ENCODE peak calls at places on chromosomes 11 and 22, in six cellular contexts. One of them, this sample, is unnamed.

GRCh38 chr11:75272391-75272790 is 31.8 kb downstream of the TPBGL start:
- DNase-seq in AG04450: no peak
- DNase-seq in lower leg skin: peak
- DNase-seq in prostate gland: no peak
- DNase-seq in GM06990: no peak
- DNase-seq in neural progenitor cell: no peak
- DNase-seq in this sample: no peak

GRCh38 chr22:42777126-42777525 is 56.5 kb upstream of the A4GALT start:
- DNase-seq in AG04450: no peak
- DNase-seq in lower leg skin: no peak
- DNase-seq in prostate gland: no peak
- DNase-seq in GM06990: no peak
- DNase-seq in neural progenitor cell: no peak
- DNase-seq in this sample: no peak

GRCh38 chr11:62612366-62613274 is at the start of the genes EML3 and ROM1:
- DNase-seq in AG04450: peak
- DNase-seq in lower leg skin: peak
- DNase-seq in prostate gland: peak
- DNase-seq in GM06990: peak
- DNase-seq in neural progenitor cell: peak
- DNase-seq in this sample: no peak

GRCh38 chr11:75148436-75148983 is 2.4 kb upstream of the SLCO2B1 start:
- DNase-seq in AG04450: no peak
- DNase-seq in lower leg skin: no peak
- DNase-seq in prostate gland: no peak
- DNase-seq in GM06990: no peak
- DNase-seq in neural progenitor cell: no peak
- DNase-seq in this sample: no peak

GRCh38 chr11:69918938-69919650 is 99.9 kb upstream of the FGF3 start:
- DNase-seq in AG04450: no peak
- DNase-seq in lower leg skin: peak
- DNase-seq in prostate gland: peak
- DNase-seq in GM06990: peak
- DNase-seq in neural progenitor cell: peak
- DNase-seq in this sample: no peak

GRCh38 chr11:124950606-124951330 is 3.2 kb upstream of the CCDC15 start:
- DNase-seq in AG04450: no peak
- DNase-seq in lower leg skin: no peak
- DNase-seq in prostate gland: no peak
- DNase-seq in GM06990: no peak
- DNase-seq in neural progenitor cell: no peak
- DNase-seq in this sample: no peak

GRCh38 chr22:48431536-48432315 is 1395.9 kb downstream of the BRD1 start:
- DNase-seq in AG04450: no peak
- DNase-seq in lower leg skin: no peak
- DNase-seq in prostate gland: no peak
- DNase-seq in GM06990: no peak
- DNase-seq in neural progenitor cell: no peak
- DNase-seq in this sample: no peak

GRCh38 chr22:40436460-40437431 is 66.4 kb downstream of the SGSM3 start:
- DNase-seq in AG04450: peak
- DNase-seq in lower leg skin: no peak
- DNase-seq in prostate gland: no peak
- DNase-seq in GM06990: peak
- DNase-seq in neural progenitor cell: peak
- DNase-seq in this sample: peak

GRCh38 chr11:45208135-45208534 is 61.7 kb downstream of the PRDM11 start:
- DNase-seq in AG04450: no peak
- DNase-seq in lower leg skin: no peak
- DNase-seq in prostate gland: peak
- DNase-seq in GM06990: no peak
- DNase-seq in neural progenitor cell: no peak
- DNase-seq in this sample: no peak

GRCh38 chr11:79686703-79687419 is 246.0 kb upstream of the TENM4 start:
- DNase-seq in AG04450: no peak
- DNase-seq in lower leg skin: no peak
- DNase-seq in prostate gland: peak
- DNase-seq in GM06990: no peak
- DNase-seq in neural progenitor cell: no peak
- DNase-seq in this sample: no peak

GRCh38 chr22:36756746-36757607 is 18.9 kb downstream of the IFT27 start:
- DNase-seq in AG04450: no peak
- DNase-seq in lower leg skin: peak
- DNase-seq in prostate gland: no peak
- DNase-seq in GM06990: no peak
- DNase-seq in neural progenitor cell: no peak
- DNase-seq in this sample: no peak

GRCh38 chr11:132037961-132038360 is 667.5 kb downstream of the NTM start:
- DNase-seq in AG04450: no peak
- DNase-seq in lower leg skin: no peak
- DNase-seq in prostate gland: no peak
- DNase-seq in GM06990: no peak
- DNase-seq in neural progenitor cell: no peak
- DNase-seq in this sample: no peak

GRCh38 chr11:34331329-34331728 is 26.5 kb downstream of the ABTB2 start:
- DNase-seq in AG04450: no peak
- DNase-seq in lower leg skin: no peak
- DNase-seq in prostate gland: peak
- DNase-seq in GM06990: no peak
- DNase-seq in neural progenitor cell: no peak
- DNase-seq in this sample: no peak

GRCh38 chr11:126137146-126137545 is 74.3 kb downstream of the RPUSD4 start:
- DNase-seq in AG04450: no peak
- DNase-seq in lower leg skin: no peak
- DNase-seq in prostate gland: no peak
- DNase-seq in GM06990: no peak
- DNase-seq in neural progenitor cell: no peak
- DNase-seq in this sample: no peak

GRCh38 chr11:123111465-123111864 is 49.5 kb upstream of the HSPA8 start:
- DNase-seq in AG04450: no peak
- DNase-seq in lower leg skin: no peak
- DNase-seq in prostate gland: no peak
- DNase-seq in GM06990: peak
- DNase-seq in neural progenitor cell: peak
- DNase-seq in this sample: no peak

GRCh38 chr11:104573431-104573830 is 324.8 kb downstream of the CASP12 start:
- DNase-seq in AG04450: peak
- DNase-seq in lower leg skin: no peak
- DNase-seq in prostate gland: no peak
- DNase-seq in GM06990: no peak
- DNase-seq in neural progenitor cell: no peak
- DNase-seq in this sample: no peak

GRCh38 chr11:60928563-60929001 is 4.3 kb downstream of the TMEM132A start:
- DNase-seq in AG04450: no peak
- DNase-seq in lower leg skin: no peak
- DNase-seq in prostate gland: no peak
- DNase-seq in GM06990: no peak
- DNase-seq in neural progenitor cell: no peak
- DNase-seq in this sample: no peak

GRCh38 chr22:48605856-48606255 is 1221.8 kb downstream of the BRD1 start:
- DNase-seq in AG04450: no peak
- DNase-seq in lower leg skin: no peak
- DNase-seq in prostate gland: no peak
- DNase-seq in GM06990: no peak
- DNase-seq in neural progenitor cell: no peak
- DNase-seq in this sample: no peak

GRCh38 chr22:39469681-39470461 is 13.1 kb downstream of the MGAT3 start:
- DNase-seq in AG04450: no peak
- DNase-seq in lower leg skin: no peak
- DNase-seq in prostate gland: no peak
- DNase-seq in GM06990: no peak
- DNase-seq in neural progenitor cell: peak
- DNase-seq in this sample: no peak

GRCh38 chr11:106418786-106419185 is 341.3 kb downstream of the AASDHPPT start:
- DNase-seq in AG04450: no peak
- DNase-seq in lower leg skin: no peak
- DNase-seq in prostate gland: no peak
- DNase-seq in GM06990: no peak
- DNase-seq in neural progenitor cell: no peak
- DNase-seq in this sample: no peak

GRCh38 chr11:11036185-11037161 is 178.6 kb upstream of the ZBED5 start:
- DNase-seq in AG04450: no peak
- DNase-seq in lower leg skin: no peak
- DNase-seq in prostate gland: peak
- DNase-seq in GM06990: no peak
- DNase-seq in neural progenitor cell: peak
- DNase-seq in this sample: peak

GRCh38 chr11:92332986-92333385 is 108.4 kb downstream of the FAT3 start:
- DNase-seq in AG04450: peak
- DNase-seq in lower leg skin: no peak
- DNase-seq in prostate gland: no peak
- DNase-seq in GM06990: no peak
- DNase-seq in neural progenitor cell: no peak
- DNase-seq in this sample: no peak

DNA sequence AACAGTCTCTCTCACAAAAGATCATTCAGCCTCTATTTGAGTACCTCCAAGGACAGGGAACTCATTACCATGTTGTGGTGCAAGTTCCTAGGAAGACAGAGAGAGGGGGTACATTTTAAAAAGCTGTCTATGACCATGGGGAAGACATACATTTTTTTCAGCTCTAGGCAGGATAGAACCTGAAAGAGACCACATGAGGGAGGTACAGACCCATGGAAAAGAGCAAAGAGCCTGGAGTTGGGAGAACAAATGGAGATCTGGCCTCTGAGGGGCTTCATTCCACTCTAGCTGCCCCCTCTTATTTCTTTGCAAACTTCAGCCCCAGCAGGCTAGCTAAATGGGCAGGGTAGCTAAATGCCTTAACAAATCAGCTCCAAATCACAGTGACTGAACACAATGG is 36.3 kb downstream of the KCNC1 start:
- DNase-seq in AG04450: no peak
- DNase-seq in lower leg skin: no peak
- DNase-seq in prostate gland: no peak
- DNase-seq in GM06990: no peak
- DNase-seq in neural progenitor cell: no peak
- DNase-seq in this sample: no peak
- TF ChIP-seq CTCF in AG04450: peak
- TF ChIP-seq CTCF in lower leg skin: no peak
- TF ChIP-seq CTCF in prostate gland: no peak
- TF ChIP-seq CTCF in GM06990: no peak
- TF ChIP-seq CTCF in neural progenitor cell: peak
- TF ChIP-seq CTCF in this sample: peak

DNA sequence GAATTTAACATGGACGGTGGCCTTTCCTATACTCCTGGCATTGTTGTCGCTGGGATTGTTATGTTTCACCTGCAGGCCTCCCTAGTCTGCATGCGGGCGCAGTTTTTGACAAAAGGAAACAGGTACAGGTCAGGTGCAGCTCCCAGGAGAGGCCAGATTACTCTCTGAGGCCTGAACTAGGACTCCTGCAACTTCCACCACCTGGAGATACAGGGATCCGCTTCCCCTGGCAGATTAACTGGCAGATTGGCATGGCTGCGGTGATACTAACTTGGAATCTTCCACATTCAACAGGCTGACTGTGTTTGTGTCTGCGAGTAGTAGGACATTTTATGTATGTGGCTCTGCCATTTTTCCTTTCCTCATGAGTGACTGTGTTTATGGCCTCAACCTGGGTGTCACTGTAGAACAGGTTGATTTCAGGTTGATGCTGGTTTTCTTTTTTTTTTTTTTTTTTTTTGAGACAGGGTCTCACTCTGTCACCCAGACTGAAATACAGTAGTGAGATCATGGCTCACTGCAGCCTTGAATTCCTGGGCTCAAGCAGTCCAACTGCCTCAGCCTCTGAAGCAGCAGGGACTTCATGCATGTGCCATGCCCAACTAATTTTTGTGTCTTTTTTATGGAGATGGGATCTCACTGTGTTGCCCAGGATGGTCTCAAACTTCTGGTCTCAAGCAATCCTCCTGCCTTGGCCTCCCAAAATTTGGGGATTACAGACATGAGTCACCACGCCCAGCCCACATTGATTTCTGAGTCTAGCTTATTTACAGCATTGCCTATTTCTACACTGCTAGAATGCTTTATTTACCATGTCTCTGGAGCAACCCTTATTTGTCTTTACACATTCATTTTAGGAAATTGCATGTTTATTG is 1.7 kb upstream of the USP28 start:
- DNase-seq in AG04450: no peak
- DNase-seq in lower leg skin: peak
- DNase-seq in prostate gland: no peak
- DNase-seq in GM06990: no peak
- DNase-seq in neural progenitor cell: no peak
- DNase-seq in this sample: no peak
- H3K4me3 ChIP-seq in AG04450: no peak
- H3K4me3 ChIP-seq in lower leg skin: no peak
- H3K4me3 ChIP-seq in prostate gland: no peak
- H3K4me3 ChIP-seq in GM06990: peak
- H3K4me3 ChIP-seq in neural progenitor cell: no peak
- H3K4me3 ChIP-seq in this sample: no peak

DNA sequence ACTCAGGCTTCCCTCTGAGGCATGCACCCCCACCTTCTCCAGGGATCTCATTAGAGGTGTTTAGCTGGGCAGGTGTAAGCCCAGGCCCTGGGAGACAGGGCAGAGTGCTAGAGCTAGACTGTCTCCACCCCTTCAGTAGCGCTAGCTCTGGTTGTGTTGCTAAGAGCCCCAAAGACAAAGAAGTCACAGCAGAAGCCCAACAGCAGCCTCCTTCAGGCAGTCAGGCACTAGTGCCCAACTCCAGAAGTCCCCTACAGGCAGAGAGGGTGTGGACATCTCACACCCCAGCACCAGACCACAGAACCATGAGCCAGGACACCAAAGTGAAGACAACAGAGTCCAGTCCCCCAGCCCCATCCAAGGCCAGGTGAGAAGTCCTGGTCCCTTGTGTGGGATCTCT is at the start of gene CNGA4:
- DNase-seq in AG04450: no peak
- DNase-seq in lower leg skin: no peak
- DNase-seq in prostate gland: no peak
- DNase-seq in GM06990: no peak
- DNase-seq in neural progenitor cell: peak
- DNase-seq in this sample: no peak
- TF ChIP-seq CTCF in AG04450: no peak
- TF ChIP-seq CTCF in lower leg skin: no peak
- TF ChIP-seq CTCF in prostate gland: no peak
- TF ChIP-seq CTCF in GM06990: no peak
- TF ChIP-seq CTCF in neural progenitor cell: no peak
- TF ChIP-seq CTCF in this sample: no peak

DNA sequence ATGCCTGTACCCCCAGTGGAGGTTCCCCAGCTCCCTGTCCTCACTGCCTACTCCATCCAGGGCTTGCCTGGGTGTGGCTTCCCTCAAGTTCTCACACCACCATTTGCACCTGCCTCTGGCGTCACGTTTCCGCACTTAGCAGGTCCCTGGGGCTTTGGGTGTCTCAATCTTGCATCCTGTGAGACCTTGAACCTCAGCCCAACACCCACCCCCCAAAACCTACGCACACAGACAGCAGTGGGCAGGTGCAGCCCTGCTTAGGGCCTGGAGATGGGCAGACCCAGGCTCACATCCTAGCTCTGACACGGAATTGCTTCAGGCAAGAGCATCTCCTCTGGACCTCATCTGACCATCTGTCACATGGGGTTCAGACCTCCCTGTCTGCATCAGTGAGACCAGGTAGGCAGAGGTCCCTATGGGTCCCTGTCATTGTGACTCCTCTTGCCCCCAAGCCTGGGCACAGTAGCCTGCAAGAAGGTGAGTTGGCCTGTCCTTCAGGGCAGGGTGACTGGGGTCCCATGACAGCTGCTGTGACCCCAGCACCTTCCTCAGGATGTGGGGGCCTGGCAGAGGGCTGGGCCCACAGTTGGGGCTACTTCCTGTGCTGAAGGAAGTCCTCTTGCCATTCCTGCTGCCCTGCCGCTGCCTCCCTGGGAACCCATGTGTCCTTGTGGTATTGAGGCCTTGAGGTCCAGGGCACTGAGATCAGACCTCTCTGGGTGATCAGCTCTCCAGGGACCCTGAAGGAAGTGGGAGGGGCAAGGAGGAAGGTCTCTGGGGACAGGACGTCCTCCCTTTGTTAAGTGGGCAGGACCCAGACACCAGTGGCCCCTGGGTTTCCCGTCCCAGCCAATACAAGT is 2.0 kb downstream of the SIPA1 start:
- DNase-seq in AG04450: no peak
- DNase-seq in lower leg skin: no peak
- DNase-seq in prostate gland: no peak
- DNase-seq in GM06990: peak
- DNase-seq in neural progenitor cell: no peak
- DNase-seq in this sample: no peak
- H3K4me3 ChIP-seq in AG04450: no peak
- H3K4me3 ChIP-seq in lower leg skin: no peak
- H3K4me3 ChIP-seq in prostate gland: no peak
- H3K4me3 ChIP-seq in GM06990: peak
- H3K4me3 ChIP-seq in neural progenitor cell: no peak
- H3K4me3 ChIP-seq in this sample: no peak

This sample was measured in epithelial cell of proximal tubule.